ENCODE peak calls at places on chromosomes 12 and 14, in five cellular contexts. J is HCT116, B is HepG2, T is SK-N-SH, S is H1. H is an unnamed sample.
A peak's percentile ranks its signal among the peaks of the same experiment; 100 is the strongest.

GRCh38 chr12:2284857-2285256 is 232.1 kb downstream of the CACNA1C start:
- DNase-seq in T (peak; percentile 86), B (peak; percentile 29), J (peak; percentile 37), S (peak; percentile 64), H (no peak)

GRCh38 chr14:30299915-30300314 is 259.0 kb upstream of the G2E3 start:
- DNase-seq in J (no peak), B (no peak), T (no peak), S (no peak), H (no peak)

GRCh38 chr12:130498589-130499385 is 161.1 kb downstream of the PIWIL1 start:
- DNase-seq in B (no peak), T (no peak), J (no peak), S (no peak), H (no peak)

GRCh38 chr14:77268989-77269595 is 1.9 kb downstream of the NGB start:
- DNase-seq in T (no peak), B (no peak), J (no peak), S (no peak), H (peak; percentile 55)

GRCh38 chr14:22664261-22664660 is 20.1 kb upstream of the OR6J1 start:
- DNase-seq in T (no peak), J (no peak), B (peak; percentile 58), S (no peak), H (no peak)

GRCh38 chr12:124518051-124518932 is 49.1 kb downstream of the NCOR2 start:
- DNase-seq in T (peak; percentile 90), S (no peak), B (peak; percentile 93), J (peak; percentile 56), H (peak; percentile 98)

GRCh38 chr14:54322668-54323380 is 74.0 kb upstream of the CDKN3 start:
- DNase-seq in B (no peak), J (no peak), T (no peak), S (no peak), H (no peak)

GRCh38 chr12:2691001-2691339 is 103.8 kb upstream of the FKBP4 start:
- DNase-seq in J (no peak), S (no peak), T (no peak), B (no peak), H (no peak)

GRCh38 chr12:76124456-76124855 is 40.0 kb upstream of the NAP1L1 start:
- DNase-seq in S (no peak), B (no peak), T (no peak), J (no peak), H (no peak)

GRCh38 chr14:100525615-100526014 is 61.6 kb downstream of the BEGAIN start:
- DNase-seq in T (no peak), B (no peak), J (no peak), S (no peak), H (no peak)

GRCh38 chr12:5191803-5192538 is 148.3 kb downstream of the KCNA5 start:
- DNase-seq in J (no peak), B (no peak), T (no peak), S (no peak), H (no peak)

GRCh38 chr14:76877871-76878270 is 51.7 kb downstream of the LRRC74A start:
- DNase-seq in T (no peak), B (no peak), S (no peak), J (no peak), H (no peak)

GRCh38 chr14:63178912-63179311 is 25.3 kb upstream of the RHOJ start:
- DNase-seq in B (no peak), J (no peak), S (no peak), T (no peak), H (no peak)

GRCh38 chr12:11542599-11542998 is 106.9 kb upstream of the ETV6 start:
- DNase-seq in T (no peak), B (no peak), S (no peak), J (no peak), H (no peak)

GRCh38 chr14:31977001-31977556 is 100.0 kb upstream of the ARHGAP5 start:
- DNase-seq in T (peak; percentile 47), J (no peak), S (no peak), B (no peak), H (no peak)

GRCh38 chr14:70708717-70709570 is 67.2 kb downstream of the TTC9 start:
- DNase-seq in T (no peak), J (no peak), S (peak; percentile 51), B (no peak), H (no peak)

GRCh38 chr12:22648668-22649067 is 23.7 kb downstream of the ETNK1 start:
- DNase-seq in S (no peak), T (no peak), J (no peak), B (no peak), H (no peak)

GRCh38 chr12:2648406-2648805 is 146.4 kb upstream of the FKBP4 start:
- DNase-seq in T (no peak), J (no peak), S (no peak), B (no peak), H (no peak)

GRCh38 chr12:75378354-75378753 is 12.5 kb upstream of the GLIPR1L2 start:
- DNase-seq in S (no peak), B (no peak), J (no peak), T (no peak), H (no peak)

GRCh38 chr12:9604288-9604687 is 3.4 kb downstream of the KLRB1 start:
- DNase-seq in J (no peak), S (no peak), T (no peak), B (no peak), H (no peak)

GRCh38 chr12:20547788-20548575 is 147.2 kb upstream of the SLCO1C1 start:
- DNase-seq in J (no peak), T (no peak), S (no peak), B (no peak), H (no peak)

GRCh38 chr14:79016828-79017505 is 846.8 kb downstream of the NRXN3 start:
- DNase-seq in T (no peak), S (no peak), B (peak; percentile 10), J (no peak), H (no peak)

GRCh38 chr14:72565200-72565599 is 328.7 kb downstream of the DPF3 start:
- DNase-seq in B (no peak), J (no peak), S (no peak), T (no peak), H (no peak)

GRCh38 chr14:33210304-33210703 is 271.6 kb downstream of the NPAS3 start:
- DNase-seq in T (no peak), J (no peak), B (no peak), S (no peak), H (peak; percentile 7)

GRCh38 chr12:81779216-81779615 is 20.1 kb upstream of the PPFIA2 start:
- DNase-seq in S (no peak), J (no peak), T (no peak), B (no peak), H (no peak)

GRCh38 chr12:6333029-6333428 is 8.8 kb downstream of the TNFRSF1A start:
- DNase-seq in B (no peak), S (no peak), J (no peak), T (no peak), H (no peak)

GRCh38 chr12:102232446-102232845 is 34.8 kb upstream of the PMCH start:
- DNase-seq in B (no peak), T (no peak), S (no peak), J (no peak), H (no peak)
- TF ChIP-seq JUND in B (no peak), T (no peak), S (no peak), J (no peak), H (no peak)

DNA sequence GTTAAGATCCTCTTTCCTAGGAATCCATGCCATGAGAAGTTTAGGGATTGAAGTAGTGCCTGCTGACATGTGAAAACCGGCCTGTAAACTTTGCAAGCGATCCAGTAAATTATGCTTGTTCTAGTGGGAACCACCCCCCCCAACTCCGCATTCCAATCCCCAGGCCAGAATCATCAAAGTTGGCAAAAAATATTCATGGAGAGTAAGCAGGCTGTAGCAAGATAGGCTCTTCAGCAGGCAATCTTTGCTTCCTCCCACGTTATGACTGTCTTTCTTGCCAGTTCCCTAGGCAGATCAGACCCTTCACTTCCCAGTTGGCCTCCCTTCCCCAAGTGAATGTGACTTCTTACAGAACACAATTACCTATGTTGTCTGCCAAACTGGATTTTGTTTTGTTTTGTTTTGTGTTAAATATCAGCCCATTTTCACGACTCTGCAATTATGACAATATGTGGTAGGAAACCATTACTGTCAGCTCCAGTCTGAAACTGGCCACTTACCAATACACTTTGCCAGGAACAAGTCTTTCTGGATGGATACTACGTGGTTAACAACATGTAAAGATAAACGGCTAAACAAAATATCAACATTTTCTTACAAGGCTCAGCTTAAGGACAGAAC is 1.1 kb upstream of the PTGER2 start:
- DNase-seq in T (no peak), S (no peak), B (no peak), J (no peak), H (no peak)
- TF ChIP-seq JUND in T (no peak), S (no peak), B (no peak), J (no peak), H (no peak)

GRCh38 chr12:57732270-57732669 is 6.3 kb downstream of the AGAP2 start:
- DNase-seq in T (no peak), S (no peak), J (no peak), B (no peak), H (no peak)

GRCh38 chr12:57729321-57729844 is 9.2 kb downstream of the AGAP2 start:
- DNase-seq in J (no peak), B (no peak), S (no peak), T (no peak), H (no peak)

GRCh38 chr12:57732726-57733593 is 5.6 kb downstream of the AGAP2 start:
- DNase-seq in J (no peak), S (no peak), T (no peak), B (no peak), H (no peak)

GRCh38 chr12:57731411-57732080 is 7.0 kb downstream of the AGAP2 start:
- DNase-seq in T (no peak), J (no peak), B (no peak), S (no peak), H (no peak)

DNA sequence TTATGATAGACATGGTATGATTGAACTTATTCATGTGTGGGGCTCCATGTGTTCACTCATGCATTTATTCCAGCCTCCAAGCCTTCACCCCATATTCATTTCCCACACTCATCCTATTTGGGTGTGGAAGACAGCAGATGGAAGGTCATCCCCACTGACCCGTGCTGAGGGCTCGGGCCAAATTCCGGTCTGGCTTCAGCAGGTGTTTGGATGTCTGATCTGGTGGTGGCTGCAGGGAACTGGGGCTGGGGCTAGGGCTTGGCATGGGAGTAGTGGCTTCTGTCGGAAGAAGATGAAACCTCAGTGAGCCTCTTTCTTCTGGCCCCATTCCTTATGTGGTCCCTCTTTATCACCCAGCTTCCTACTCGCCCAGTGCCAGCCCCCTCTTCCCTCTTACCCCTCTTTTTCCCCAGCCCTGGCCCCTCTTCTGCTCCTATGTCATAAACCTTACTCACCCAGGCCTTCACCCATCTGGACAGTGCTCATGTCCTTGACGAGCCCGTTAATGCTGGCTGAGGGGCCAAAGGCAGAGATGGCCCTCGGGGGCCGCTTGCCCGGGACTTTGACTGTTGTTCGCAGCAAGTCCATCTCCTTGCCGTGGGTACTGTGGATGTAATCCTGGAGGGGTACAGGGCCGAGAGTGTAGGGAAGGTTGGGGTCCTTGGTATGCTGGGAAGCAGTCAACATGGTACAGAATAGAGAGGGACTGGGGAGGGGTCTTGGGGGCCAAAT is 8.0 kb downstream of the AGAP2 start:
- DNase-seq in B (no peak), S (no peak), T (no peak), J (no peak), H (no peak)
- TF ChIP-seq JUND in B (no peak), S (no peak), T (no peak), J (no peak), H (no peak)

GRCh38 chr14:95597784-95598204 is 62.9 kb downstream of the GLRX5 start:
- DNase-seq in T (peak; percentile 78), B (no peak), J (no peak), S (peak; percentile 38), H (no peak)
- TF ChIP-seq JUND in T (no peak), B (no peak), J (no peak), S (no peak), H (no peak)

H was measured in T47D.